ENCODE peak calls at places on chromosome 2, in seven cellular contexts. D is AG09309, I is fibroblast of mammary gland, T is cardiac muscle cell, R is brain microvascular endothelial cell, P is HepG2, Q is left ventricle myocardium inferior. A is an unnamed sample.
A peak's percentile ranks its signal among the peaks of the same experiment; 100 is the strongest.

GRCh38 chr2:230898016-230898415 is 27.0 kb downstream of the GPR55 start:
- DNase-seq in D (no peak), I (no peak), T (no peak), R (no peak), P (no peak), Q (no peak), A (no peak)

GRCh38 chr2:168494190-168494711 is 38.2 kb downstream of the CERS6 start:
- DNase-seq in D (no peak), I (peak; percentile 30), T (no peak), R (peak; percentile 11), P (peak; percentile 81), Q (no peak), A (no peak)

GRCh38 chr2:110747522-110748488 is 15.4 kb downstream of the ACOXL start:
- DNase-seq in D (no peak), I (no peak), T (no peak), R (no peak), P (no peak), Q (no peak), A (no peak)

GRCh38 chr2:39511219-39511785 is 74.2 kb upstream of the MAP4K3 start:
- DNase-seq in D (no peak), I (no peak), T (no peak), R (no peak), P (no peak), Q (no peak), A (no peak)

GRCh38 chr2:60707750-60708371 is 48.2 kb upstream of the PAPOLG start:
- DNase-seq in D (peak; percentile 7), I (peak; percentile 38), T (peak; percentile 66), R (no peak), P (peak; percentile 49), Q (no peak), A (peak; percentile 10)

GRCh38 chr2:236847538-236848263 is 238.0 kb upstream of the COPS8 start:
- DNase-seq in D (no peak), I (no peak), T (no peak), R (no peak), P (no peak), Q (no peak), A (no peak)

GRCh38 chr2:41400057-41400665 is 647.7 kb upstream of the PKDCC start:
- DNase-seq in D (no peak), I (peak; percentile 15), T (peak; percentile 70), R (peak; percentile 23), P (peak; percentile 17), Q (no peak), A (no peak)

GRCh38 chr2:59885536-59885935 is 667.9 kb downstream of the BCL11A start:
- DNase-seq in D (no peak), I (no peak), T (no peak), R (no peak), P (no peak), Q (no peak), A (no peak)

GRCh38 chr2:219468410-219469185 is 30.1 kb upstream of the GMPPA start:
- DNase-seq in D (no peak), I (no peak), T (no peak), R (no peak), P (no peak), Q (no peak), A (no peak)

GRCh38 chr2:235551965-235552364 is 58.1 kb downstream of the AGAP1 start:
- DNase-seq in D (peak; percentile 17), I (peak; percentile 50), T (peak; percentile 70), R (peak; percentile 28), P (peak; percentile 81), Q (peak; percentile 38), A (peak; percentile 24)

GRCh38 chr2:102301867-102302362 is 9.4 kb upstream of the IL1RL1 start:
- DNase-seq in D (no peak), I (peak; percentile 62), T (peak; percentile 53), R (no peak), P (no peak), Q (no peak), A (no peak)

GRCh38 chr2:167388497-167388896 is 500.2 kb downstream of the XIRP2 start:
- DNase-seq in D (no peak), I (no peak), T (no peak), R (no peak), P (no peak), Q (no peak), A (no peak)

GRCh38 chr2:36732701-36733036 is 36.2 kb downstream of the VIT start:
- DNase-seq in D (no peak), I (no peak), T (no peak), R (no peak), P (no peak), Q (no peak), A (no peak)

GRCh38 chr2:236775521-236775920 is 205.9 kb downstream of the ACKR3 start:
- DNase-seq in D (no peak), I (no peak), T (no peak), R (no peak), P (no peak), Q (no peak), A (no peak)

GRCh38 chr2:28608061-28608828 is 112.4 kb downstream of the PLB1 start:
- DNase-seq in D (no peak), I (no peak), T (peak; percentile 72), R (no peak), P (no peak), Q (peak; percentile 45), A (no peak)

GRCh38 chr2:178064051-178064450 is 8.5 kb downstream of the PDE11A start:
- DNase-seq in D (no peak), I (no peak), T (no peak), R (no peak), P (no peak), Q (no peak), A (no peak)

GRCh38 chr2:1841461-1841860 is 97.1 kb upstream of the PXDN start:
- DNase-seq in D (no peak), I (no peak), T (no peak), R (no peak), P (no peak), Q (no peak), A (no peak)

GRCh38 chr2:132620115-132620514 is 49.9 kb downstream of the LYPD1 start:
- DNase-seq in D (no peak), I (peak; percentile 5), T (no peak), R (no peak), P (no peak), Q (no peak), A (no peak)

GRCh38 chr2:120394764-120395163 is 48.8 kb downstream of the INHBB start:
- DNase-seq in D (no peak), I (no peak), T (no peak), R (no peak), P (no peak), Q (no peak), A (no peak)

GRCh38 chr2:26807788-26808460 is 22.1 kb downstream of the CENPA start:
- DNase-seq in D (no peak), I (peak; percentile 37), T (no peak), R (no peak), P (no peak), Q (no peak), A (peak; percentile 16)

GRCh38 chr2:241701405-241702154 is at the start of gene ING5:
- DNase-seq in D (no peak), I (peak; percentile 84), T (peak; percentile 98), R (peak; percentile 90), P (peak; percentile 89), Q (peak; percentile 98), A (no peak)

GRCh38 chr2:232522014-232522854 is 2.0 kb downstream of the PRSS56 start:
- DNase-seq in D (no peak), I (peak; percentile 7), T (peak; percentile 68), R (no peak), P (no peak), Q (peak; percentile 44), A (no peak)

GRCh38 chr2:232524771-232525170 is 1.2 kb upstream of the CHRND start:
- DNase-seq in D (no peak), I (no peak), T (no peak), R (no peak), P (no peak), Q (no peak), A (no peak)

GRCh38 chr2:232525199-232525598 is 761 bp upstream of the CHRND start:
- DNase-seq in D (no peak), I (no peak), T (no peak), R (no peak), P (no peak), Q (no peak), A (no peak)

GRCh38 chr2:232522855-232523681 is 2.9 kb downstream of the PRSS56 start:
- DNase-seq in D (no peak), I (no peak), T (no peak), R (no peak), P (no peak), Q (no peak), A (no peak)

GRCh38 chr2:232523682-232524597 is 2.0 kb upstream of the CHRND start:
- DNase-seq in D (no peak), I (peak; percentile 25), T (peak; percentile 85), R (no peak), P (peak; percentile 65), Q (no peak), A (no peak)
- H3K4me3 ChIP-seq in D (no peak overlapping the region), I (no peak overlapping the region), T (peak overlapping the region; percentile 27), R (no peak overlapping the region), P (peak overlapping the region; percentile 50), Q (peak overlapping the region; percentile 64), A (peak overlapping the region; percentile 9)

GRCh38 chr2:188512456-188512855 is 220.8 kb downstream of the GULP1 start:
- DNase-seq in D (peak; percentile 41), I (peak; percentile 72), T (peak; percentile 50), R (no peak), P (peak; percentile 33), Q (no peak), A (peak; percentile 32)
- TF ChIP-seq CTCF in D (peak; percentile 45), I (peak; percentile 64), T (peak; percentile 49), R (peak; percentile 34), P (peak; percentile 61), Q (peak; percentile 63), A (peak; percentile 36)

GRCh38 chr2:73111300-73112025 is 1.3 kb downstream of the RAB11FIP5 start:
- DNase-seq in D (no peak), I (peak; percentile 35), T (peak; percentile 9), R (no peak), P (peak; percentile 35), Q (no peak), A (no peak)
- H3K4me3 ChIP-seq in D (peak overlapping the region; percentile 89), I (peak overlapping the region; percentile 83), T (peak overlapping the region; percentile 72), R (peak overlapping the region; percentile 75), P (peak overlapping the region; percentile 61), Q (peak overlapping the region; percentile 96), A (peak overlapping the region; percentile 67)

GRCh38 chr2:239227111-239227581 is 173.7 kb downstream of the HDAC4 start:
- DNase-seq in D (no peak), I (no peak), T (no peak), R (no peak), P (no peak), Q (peak; percentile 44), A (no peak)

GRCh38 chr2:239225921-239226561 is 174.8 kb downstream of the HDAC4 start:
- DNase-seq in D (peak; percentile 63), I (peak; percentile 68), T (no peak), R (peak; percentile 32), P (no peak), Q (no peak), A (peak; percentile 42)

GRCh38 chr2:239227661-239228371 is 173.0 kb downstream of the HDAC4 start:
- DNase-seq in D (no peak), I (peak; percentile 27), T (no peak), R (no peak), P (no peak), Q (no peak), A (no peak)

GRCh38 chr2:239225456-239225855 is 175.4 kb downstream of the HDAC4 start:
- DNase-seq in D (no peak), I (no peak), T (no peak), R (no peak), P (no peak), Q (no peak), A (no peak)

DNA sequence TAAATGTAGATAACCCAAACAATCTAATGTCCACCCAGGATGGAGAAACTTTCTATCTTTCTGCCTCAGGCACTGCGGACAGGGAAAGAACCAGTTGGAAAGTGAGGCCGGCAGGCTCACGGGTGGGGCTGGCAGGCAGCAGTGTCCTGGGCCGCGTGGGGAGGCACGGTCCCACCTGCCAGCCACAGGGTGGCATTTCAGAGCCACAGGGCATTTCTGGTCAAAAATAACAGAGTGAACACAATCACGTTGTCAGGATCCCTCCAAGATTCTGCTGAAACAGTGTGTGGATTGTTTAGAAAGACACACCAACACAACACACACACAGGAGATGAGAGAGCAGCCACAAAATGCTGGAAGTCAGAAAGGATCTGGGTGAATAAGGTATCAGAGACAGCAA is 174.1 kb downstream of the HDAC4 start:
- DNase-seq in D (no peak), I (no peak), T (no peak), R (no peak), P (no peak), Q (no peak), A (no peak)
- TF ChIP-seq CTCF in D (peak; percentile 10), I (no peak), T (no peak), R (no peak), P (no peak), Q (peak; percentile 41), A (no peak)

A was measured in HFF-Myc.